ENCODE peak calls at places on chromosome 22, in four cellular contexts. One of them, this sample, is unnamed. For H3K9me3, the result is how much of the 10 kb centered on the place peaks cover.

GRCh38 chr22:30795118-30795517 is 100.4 kb downstream of the OSBP2 start:
- DNase-seq in right lobe of liver: no peak
- DNase-seq in suprapubic skin: no peak
- DNase-seq in uterus: no peak
- DNase-seq in this sample: no peak

GRCh38 chr22:29434288-29434687 is 4.1 kb upstream of the RFPL1 start:
- DNase-seq in uterus: no peak
- DNase-seq in right lobe of liver: no peak
- DNase-seq in suprapubic skin: no peak
- DNase-seq in this sample: no peak

GRCh38 chr22:44729391-44730012 is 22.9 kb upstream of the ARHGAP8 start:
- DNase-seq in right lobe of liver: peak
- DNase-seq in uterus: peak
- DNase-seq in suprapubic skin: no peak
- DNase-seq in this sample: peak

GRCh38 chr22:17913705-17914282 is 110.6 kb downstream of the MICAL3 start:
- DNase-seq in uterus: no peak
- DNase-seq in right lobe of liver: no peak
- DNase-seq in suprapubic skin: no peak
- DNase-seq in this sample: no peak

GRCh38 chr22:24894220-24894975 is 52.1 kb downstream of the LHFPL7 start:
- DNase-seq in suprapubic skin: no peak
- DNase-seq in uterus: peak
- DNase-seq in right lobe of liver: peak
- DNase-seq in this sample: peak

GRCh38 chr22:27401321-27401720 is 400.2 kb downstream of the MN1 start:
- DNase-seq in suprapubic skin: no peak
- DNase-seq in right lobe of liver: no peak
- DNase-seq in uterus: no peak
- DNase-seq in this sample: no peak

GRCh38 chr22:37019309-37020191 is at the start of the genes MPST and TST:
- DNase-seq in right lobe of liver: peak
- DNase-seq in suprapubic skin: no peak
- DNase-seq in uterus: peak
- DNase-seq in this sample: peak

GRCh38 chr22:40855960-40856512 is 403 bp downstream of the ST13 start:
- DNase-seq in suprapubic skin: no peak
- DNase-seq in right lobe of liver: no peak
- DNase-seq in uterus: no peak
- DNase-seq in this sample: peak

GRCh38 chr22:35546886-35547285 is 6.3 kb downstream of the RASD2 start:
- DNase-seq in suprapubic skin: no peak
- DNase-seq in right lobe of liver: no peak
- DNase-seq in uterus: no peak
- DNase-seq in this sample: no peak

GRCh38 chr22:20296598-20296997 is 23.3 kb downstream of the DGCR6L start:
- DNase-seq in right lobe of liver: no peak
- DNase-seq in uterus: no peak
- DNase-seq in suprapubic skin: no peak
- DNase-seq in this sample: no peak

GRCh38 chr22:44884968-44885805 is 124.6 kb downstream of the PHF21B start:
- DNase-seq in right lobe of liver: no peak
- DNase-seq in suprapubic skin: peak
- DNase-seq in uterus: no peak
- DNase-seq in this sample: no peak

GRCh38 chr22:29268511-29269229 is 602 bp downstream of the EWSR1 start:
- DNase-seq in uterus: peak
- DNase-seq in suprapubic skin: no peak
- DNase-seq in right lobe of liver: peak
- DNase-seq in this sample: peak

GRCh38 chr22:30266445-30267381 is at the start of gene OSM:
- DNase-seq in uterus: no peak
- DNase-seq in right lobe of liver: peak
- DNase-seq in suprapubic skin: peak
- DNase-seq in this sample: peak

GRCh38 chr22:31155425-31155824 is 4.6 kb upstream of the RNF185 start:
- DNase-seq in uterus: no peak
- DNase-seq in suprapubic skin: no peak
- DNase-seq in right lobe of liver: no peak
- DNase-seq in this sample: no peak

GRCh38 chr22:25008666-25009065 is 56.1 kb downstream of the KIAA1671 start:
- DNase-seq in right lobe of liver: no peak
- DNase-seq in uterus: no peak
- DNase-seq in suprapubic skin: no peak
- DNase-seq in this sample: no peak

GRCh38 chr22:34950480-34950879 is 115.5 kb upstream of the ISX start:
- DNase-seq in uterus: no peak
- DNase-seq in right lobe of liver: no peak
- DNase-seq in suprapubic skin: no peak
- DNase-seq in this sample: no peak

GRCh38 chr22:37212174-37212906 is at the start of gene SSTR3:
- DNase-seq in uterus: peak
- DNase-seq in suprapubic skin: no peak
- DNase-seq in right lobe of liver: peak
- DNase-seq in this sample: peak

GRCh38 chr22:35335936-35336781 is 36.5 kb downstream of the TOM1 start:
- DNase-seq in suprapubic skin: no peak
- DNase-seq in right lobe of liver: no peak
- DNase-seq in uterus: no peak
- DNase-seq in this sample: peak

GRCh38 chr22:27504854-27505253 is 296.7 kb downstream of the MN1 start:
- DNase-seq in suprapubic skin: no peak
- DNase-seq in uterus: no peak
- DNase-seq in right lobe of liver: no peak
- DNase-seq in this sample: no peak

GRCh38 chr22:44881624-44882023 is 128.2 kb downstream of the PHF21B start:
- DNase-seq in uterus: no peak
- DNase-seq in suprapubic skin: peak
- DNase-seq in right lobe of liver: no peak
- DNase-seq in this sample: no peak

GRCh38 chr22:24333301-24333700 is 62.7 kb downstream of the SPECC1L start:
- DNase-seq in uterus: no peak
- DNase-seq in right lobe of liver: no peak
- DNase-seq in suprapubic skin: no peak
- DNase-seq in this sample: no peak

GRCh38 chr22:27454807-27455450 is 346.6 kb downstream of the MN1 start:
- DNase-seq in uterus: no peak
- DNase-seq in right lobe of liver: no peak
- DNase-seq in suprapubic skin: no peak
- DNase-seq in this sample: no peak

GRCh38 chr22:36948273-36949055 is 35.0 kb downstream of the CSF2RB start:
- DNase-seq in uterus: no peak
- DNase-seq in right lobe of liver: no peak
- DNase-seq in suprapubic skin: no peak
- DNase-seq in this sample: no peak

GRCh38 chr22:41532908-41533825 is 11.1 kb downstream of the POLR3H start:
- DNase-seq in uterus: peak
- DNase-seq in suprapubic skin: no peak
- DNase-seq in right lobe of liver: peak
- DNase-seq in this sample: peak

GRCh38 chr22:32103648-32104326 is 55.3 kb downstream of the C22orf42 start:
- DNase-seq in right lobe of liver: no peak
- DNase-seq in suprapubic skin: no peak
- DNase-seq in uterus: no peak
- DNase-seq in this sample: no peak

GRCh38 chr22:16824718-16825687 is at the start of gene XKR3:
- DNase-seq in uterus: no peak
- DNase-seq in right lobe of liver: no peak
- DNase-seq in suprapubic skin: no peak
- DNase-seq in this sample: no peak

GRCh38 chr22:19853879-19854777 is 546 bp downstream of the GNB1L start:
- DNase-seq in right lobe of liver: peak
- DNase-seq in uterus: no peak
- DNase-seq in suprapubic skin: no peak
- DNase-seq in this sample: peak

GRCh38 chr22:36328635-36329216 is 59.0 kb downstream of the MYH9 start:
- DNase-seq in right lobe of liver: no peak
- DNase-seq in suprapubic skin: no peak
- DNase-seq in uterus: peak
- DNase-seq in this sample: peak

DNA sequence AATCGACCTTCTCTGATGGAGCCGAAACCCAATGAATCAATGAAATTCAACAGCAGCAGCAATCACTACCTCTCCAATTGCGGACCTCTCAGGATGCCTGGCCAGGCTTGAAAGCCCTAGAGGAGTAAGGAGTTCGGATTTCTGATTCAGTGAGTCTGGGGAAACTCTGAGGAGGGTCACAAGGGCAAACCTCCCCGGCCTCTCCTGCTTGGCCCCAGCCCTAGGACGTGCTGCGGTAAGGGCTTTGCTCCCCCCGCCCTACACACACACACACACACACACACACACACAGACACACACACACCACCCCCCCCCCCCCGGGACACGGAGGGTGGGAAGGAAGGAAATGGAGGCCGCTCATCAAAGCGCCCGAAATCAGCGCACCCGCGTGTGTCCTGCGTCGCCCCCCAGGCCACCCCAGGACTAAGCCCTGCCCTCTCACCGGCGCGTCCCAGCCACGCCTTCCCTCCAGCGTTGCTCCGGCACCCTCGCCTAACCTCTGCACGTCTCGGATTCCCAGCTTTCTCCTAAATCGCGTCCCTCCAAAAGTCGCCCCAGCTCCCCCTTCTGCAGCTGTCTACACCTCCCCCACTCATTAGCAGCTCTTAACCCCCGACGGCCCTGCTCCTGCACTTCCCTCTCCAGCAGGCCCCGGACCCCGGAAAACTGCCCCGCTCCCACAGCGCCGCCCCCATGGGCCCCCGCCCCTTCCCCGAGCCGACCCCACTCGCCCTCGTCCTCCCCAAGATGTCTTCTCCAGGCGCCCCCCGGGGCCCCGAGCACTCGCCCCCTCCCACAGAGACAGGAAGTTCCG is 680 bp downstream of the PACSIN2 start:
- DNase-seq in suprapubic skin: no peak
- DNase-seq in uterus: peak
- DNase-seq in right lobe of liver: peak
- DNase-seq in this sample: peak
- H3K27ac ChIP-seq in suprapubic skin: peak
- H3K27ac ChIP-seq in uterus: peak
- H3K27ac ChIP-seq in right lobe of liver: peak
- H3K27ac ChIP-seq in this sample: peak

GRCh38 chr22:21942407-21942895 is 10.2 kb downstream of the PPM1F start:
- DNase-seq in right lobe of liver: peak
- DNase-seq in uterus: peak
- DNase-seq in suprapubic skin: peak
- DNase-seq in this sample: peak
- TF ChIP-seq POLR2A in right lobe of liver: no peak
- TF ChIP-seq POLR2A in uterus: no peak
- TF ChIP-seq POLR2A in suprapubic skin: no peak
- TF ChIP-seq POLR2A in this sample: no peak

GRCh38 chr22:49262167-49262566 is 565.5 kb downstream of the BRD1 start:
- DNase-seq in uterus: no peak
- DNase-seq in suprapubic skin: peak
- DNase-seq in right lobe of liver: no peak
- DNase-seq in this sample: no peak
- H3K9me3 ChIP-seq in uterus: under half
- H3K9me3 ChIP-seq in suprapubic skin: under half
- H3K9me3 ChIP-seq in right lobe of liver: under half
- H3K9me3 ChIP-seq in this sample: under half

DNA sequence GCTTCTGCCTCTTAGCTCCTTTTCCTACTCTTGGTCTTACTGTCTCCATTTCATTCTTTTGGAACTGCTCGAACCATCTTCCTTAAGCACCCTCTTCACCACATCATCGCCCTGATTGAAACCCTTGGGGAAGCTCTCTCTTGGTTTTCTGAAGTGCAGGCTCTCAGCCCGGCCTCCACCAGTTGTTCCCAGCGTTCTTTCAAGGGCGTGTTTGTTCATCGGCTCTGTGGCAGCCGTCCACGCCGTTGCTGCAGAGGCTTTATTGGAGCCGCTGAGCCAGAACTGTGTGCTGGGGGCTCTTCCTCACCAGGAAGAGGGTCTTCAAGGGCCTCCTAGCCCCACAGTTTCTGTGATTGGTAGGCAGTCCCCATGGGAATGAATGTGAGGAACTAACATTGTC is 214.1 kb downstream of the TBC1D22A start:
- DNase-seq in suprapubic skin: no peak
- DNase-seq in right lobe of liver: no peak
- DNase-seq in uterus: no peak
- DNase-seq in this sample: no peak
- H3K27ac ChIP-seq in suprapubic skin: no peak
- H3K27ac ChIP-seq in right lobe of liver: no peak
- H3K27ac ChIP-seq in uterus: no peak
- H3K27ac ChIP-seq in this sample: no peak

DNA sequence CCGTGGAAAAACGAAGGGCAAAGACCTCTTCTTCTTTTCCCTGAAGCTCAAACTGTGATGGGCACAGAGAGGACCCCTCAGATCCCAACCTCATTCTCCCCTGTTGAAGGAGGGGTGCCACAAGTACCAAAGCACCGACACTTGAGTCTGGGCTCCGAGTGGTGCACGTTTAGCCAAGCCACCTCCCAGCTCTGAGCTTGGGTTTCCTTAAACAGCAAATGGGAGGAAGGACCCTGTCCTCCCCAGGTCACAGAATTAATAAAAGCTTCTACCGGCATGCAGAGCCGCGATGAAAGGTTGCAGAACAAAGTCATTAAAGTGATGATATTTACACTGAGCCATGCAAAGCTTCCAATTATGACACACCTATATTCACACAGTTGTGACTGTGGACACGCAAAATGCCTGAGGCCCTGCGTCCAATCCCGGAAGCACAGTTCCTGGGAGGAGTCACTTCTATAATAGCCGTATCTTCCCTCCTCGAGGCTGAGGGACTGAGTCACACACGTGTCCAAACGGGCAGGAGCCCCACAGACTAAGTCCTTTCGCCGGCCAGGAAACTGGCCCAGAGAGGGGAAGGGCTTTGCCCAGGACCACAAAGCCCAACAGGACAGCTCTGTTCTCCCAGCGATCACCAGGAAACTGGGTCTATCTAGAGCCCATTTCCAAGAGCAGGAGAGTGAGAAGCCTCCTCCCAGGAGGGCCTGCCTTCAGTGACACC is 922 bp upstream of the CSNK1E start:
- DNase-seq in suprapubic skin: no peak
- DNase-seq in uterus: peak
- DNase-seq in right lobe of liver: peak
- DNase-seq in this sample: peak
- TF ChIP-seq POLR2A in suprapubic skin: no peak
- TF ChIP-seq POLR2A in uterus: peak
- TF ChIP-seq POLR2A in right lobe of liver: no peak
- TF ChIP-seq POLR2A in this sample: no peak

GRCh38 chr22:47356433-47357011 is 594.1 kb downstream of the TBC1D22A start:
- DNase-seq in right lobe of liver: no peak
- DNase-seq in uterus: no peak
- DNase-seq in suprapubic skin: peak
- DNase-seq in this sample: no peak
- H3K9me3 ChIP-seq in right lobe of liver: under half
- H3K9me3 ChIP-seq in uterus: under half
- H3K9me3 ChIP-seq in suprapubic skin: under half
- H3K9me3 ChIP-seq in this sample: under half

GRCh38 chr22:46628756-46629155 is 8.6 kb downstream of the GRAMD4 start:
- DNase-seq in right lobe of liver: no peak
- DNase-seq in suprapubic skin: no peak
- DNase-seq in uterus: no peak
- DNase-seq in this sample: no peak
- H3K27ac ChIP-seq in right lobe of liver: no peak
- H3K27ac ChIP-seq in suprapubic skin: no peak
- H3K27ac ChIP-seq in uterus: no peak
- H3K27ac ChIP-seq in this sample: no peak